ENCODE peak calls at places on chromosomes 13 and 19, in ten cellular contexts. C is fibroblast of mammary gland; Q is stromal cell of bone marrow; S is neural progenitor cell; K is A172; I is ureter; N is NCI-H2081; T is stimulated activated CD4-positive, alpha-beta T cell treated with anti-CD3 and anti-CD28 coated beads, TNF-alpha, amount 100 ng/mL, for 48 hours; U is cardiac muscle cell; M is skeletal muscle cell. B is an unnamed sample.

GRCh38 chr13:21130116-21130515 is 46.2 kb downstream of the SKA3 start:
- DNase-seq in S (peak), Q (no peak), T (no peak), U (no peak), I (no peak), C (no peak), K (no peak), M (no peak), N (no peak), B (no peak)

GRCh38 chr19:38799104-38799503 is 10.1 kb downstream of the LGALS7B start:
- DNase-seq in T (no peak), C (no peak), Q (no peak), N (no peak), U (no peak), S (no peak), M (no peak), K (no peak), I (no peak), B (no peak)

GRCh38 chr19:3171894-3172679 is 6.5 kb upstream of the S1PR4 start:
- DNase-seq in Q (no peak), U (no peak), S (no peak), K (no peak), C (no peak), I (no peak), M (no peak), T (no peak), N (no peak), B (no peak)

GRCh38 chr19:55437410-55437809 is 5.7 kb downstream of the SHISA7 start:
- DNase-seq in C (peak), S (peak), N (no peak), I (no peak), T (no peak), M (no peak), Q (peak), U (peak), K (peak), B (no peak)

GRCh38 chr19:20078696-20079095 is 896 bp downstream of the ZNF90 start:
- DNase-seq in Q (peak), T (no peak), M (no peak), U (peak), N (no peak), S (peak), I (peak), C (peak), K (no peak), B (no peak)

GRCh38 chr19:38317104-38317612 is 1.4 kb upstream of the YIF1B start:
- DNase-seq in U (no peak), Q (no peak), S (no peak), I (no peak), T (no peak), M (no peak), N (no peak), C (no peak), K (no peak), B (no peak)

GRCh38 chr19:38012290-38012689 is 105.3 kb downstream of the SIPA1L3 start:
- DNase-seq in Q (no peak), I (no peak), C (no peak), T (no peak), M (no peak), S (no peak), N (no peak), K (no peak), U (no peak), B (no peak)

GRCh38 chr13:98265669-98266551 is 88.8 kb upstream of the RNF113B start:
- DNase-seq in K (no peak), Q (no peak), U (no peak), T (no peak), C (peak), I (peak), M (no peak), N (no peak), S (no peak), B (no peak)

GRCh38 chr13:96214804-96215445 is 125.0 kb downstream of the HS6ST3 start:
- DNase-seq in K (peak), N (no peak), C (no peak), Q (no peak), M (no peak), S (no peak), I (no peak), T (no peak), U (peak), B (no peak)

GRCh38 chr13:38804536-38804935 is 117.7 kb downstream of the FREM2 start:
- DNase-seq in S (no peak), N (no peak), M (no peak), Q (no peak), T (no peak), K (no peak), I (no peak), C (peak), U (peak), B (no peak)

GRCh38 chr19:27770095-27770494 is 1442.9 kb downstream of the UQCRFS1 start:
- DNase-seq in K (no peak), N (no peak), C (no peak), U (no peak), T (no peak), Q (no peak), I (no peak), S (no peak), M (no peak), B (no peak)

GRCh38 chr13:104389722-104390121 is 1323.5 kb upstream of the SLC10A2 start:
- DNase-seq in Q (peak), K (no peak), S (no peak), M (peak), C (peak), I (no peak), N (no peak), T (no peak), U (peak), B (no peak)

GRCh38 chr19:23343434-23344010 is 51.7 kb downstream of the ZNF91 start:
- DNase-seq in Q (no peak), M (no peak), I (no peak), U (no peak), S (no peak), K (no peak), C (no peak), N (no peak), T (no peak), B (no peak)

GRCh38 chr19:29323046-29323971 is 110.4 kb upstream of the UQCRFS1 start:
- DNase-seq in Q (no peak), C (no peak), K (no peak), S (no peak), T (no peak), I (peak), U (no peak), M (no peak), N (no peak), B (no peak)

GRCh38 chr19:35251456-35251855 is 2.7 kb downstream of the LSR start:
- DNase-seq in I (no peak), T (no peak), U (no peak), S (no peak), Q (no peak), K (no peak), C (no peak), M (no peak), N (no peak), B (no peak)

GRCh38 chr19:3573162-3573857 is 566 bp downstream of the HMG20B start:
- DNase-seq in S (peak), N (no peak), T (no peak), U (no peak), I (no peak), K (no peak), M (no peak), Q (no peak), C (no peak), B (no peak)

GRCh38 chr19:12295191-12295590 is 508 bp upstream of the ZNF44 start:
- DNase-seq in M (no peak), K (no peak), U (no peak), Q (no peak), S (no peak), I (no peak), T (no peak), N (no peak), C (no peak), B (no peak)

GRCh38 chr19:35294328-35294727 is 2.4 kb downstream of the MAG start:
- DNase-seq in T (no peak), M (no peak), Q (no peak), U (no peak), N (no peak), C (no peak), I (no peak), S (no peak), K (no peak), B (no peak)

GRCh38 chr19:43476606-43477005 is 11.2 kb upstream of the LYPD3 start:
- DNase-seq in I (no peak), K (peak), Q (peak), T (no peak), N (no peak), M (peak), C (peak), U (peak), S (no peak), B (no peak)

GRCh38 chr13:51158923-51159322 is 47.8 kb upstream of the C13orf42 start:
- DNase-seq in Q (peak), K (no peak), T (no peak), N (no peak), I (no peak), U (peak), C (peak), S (no peak), M (peak), B (no peak)

GRCh38 chr19:42081584-42082258 is 5.8 kb downstream of the ZNF574 start:
- DNase-seq in S (no peak), N (no peak), K (peak), U (peak), Q (peak), C (peak), I (no peak), M (no peak), T (no peak), B (no peak)

GRCh38 chr19:5282926-5283325 is 57.7 kb downstream of the PTPRS start:
- DNase-seq in C (no peak), I (peak), K (no peak), S (no peak), Q (no peak), T (no peak), M (no peak), N (no peak), U (no peak), B (no peak)

GRCh38 chr13:91360246-91360751 is 12.8 kb downstream of the MIR17HG start:
- DNase-seq in S (no peak), M (no peak), K (no peak), N (no peak), C (no peak), I (no peak), U (no peak), Q (no peak), T (no peak), B (no peak)

GRCh38 chr13:95552539-95553270 is at the start of gene CLDN10:
- DNase-seq in N (no peak), S (peak), M (no peak), T (no peak), C (no peak), U (no peak), Q (no peak), I (no peak), K (no peak), B (no peak)

GRCh38 chr19:19873381-19873780 is 7.7 kb downstream of the ZNF253 start:
- DNase-seq in C (peak), M (no peak), N (no peak), T (no peak), U (no peak), S (no peak), K (no peak), Q (no peak), I (no peak), B (no peak)

GRCh38 chr19:40533508-40533907 is 43.2 kb upstream of the SHKBP1 start:
- DNase-seq in K (no peak), Q (no peak), T (no peak), I (no peak), N (no peak), M (no peak), U (no peak), C (peak), S (no peak), B (no peak)

B was measured in GM12891.